ENCODE peak calls at places on chromosomes 7 and 10, in ten cellular contexts. Y is esophagus squamous epithelium, C is IMR-90, J is A549, M is tibial nerve, I is prostate gland, P is uterus, E is Peyer's patch, F is adrenal gland, D is body of pancreas. L is an unnamed sample.

GRCh38 chr10:122267849-122268737 is 3.0 kb upstream of the BTBD16 start:
- DNase-seq in Y (no peak), C (peak; percentile 25), J (peak; percentile 76), M (no peak), I (no peak), P (peak; percentile 33), E (peak; percentile 73), F (peak; percentile 67), D (peak; percentile 52), L (peak; percentile 50)

GRCh38 chr7:98520356-98520932 is 96.6 kb upstream of the NPTX2 start:
- DNase-seq in Y (no peak), C (no peak), J (peak; percentile 41), M (no peak), I (no peak), P (no peak), E (no peak), F (no peak), D (no peak), L (no peak)

GRCh38 chr7:101820703-101821102 is 3.3 kb downstream of the CUX1 start:
- DNase-seq in Y (no peak), C (no peak), J (no peak), M (no peak), I (no peak), P (no peak), E (no peak), F (no peak), D (no peak), L (no peak)

GRCh38 chr7:103094102-103094501 is 19.2 kb downstream of the ARMC10 start:
- DNase-seq in Y (no peak), C (no peak), J (no peak), M (no peak), I (no peak), P (no peak), E (no peak), F (no peak), D (no peak), L (no peak)

GRCh38 chr7:151311294-151311864 is 30.2 kb upstream of the NUB1 start:
- DNase-seq in Y (no peak), C (no peak), J (no peak), M (no peak), I (no peak), P (no peak), E (no peak), F (no peak), D (no peak), L (no peak)

GRCh38 chr7:30226593-30227268 is 57.7 kb upstream of the ZNRF2 start:
- DNase-seq in Y (no peak), C (no peak), J (peak; percentile 58), M (no peak), I (no peak), P (no peak), E (peak; percentile 66), F (no peak), D (peak; percentile 79), L (no peak)

GRCh38 chr7:7803597-7804229 is 85.3 kb upstream of the RPA3 start:
- DNase-seq in Y (no peak), C (no peak), J (no peak), M (no peak), I (no peak), P (no peak), E (no peak), F (no peak), D (no peak), L (no peak)

GRCh38 chr10:114188001-114188400 is 8.8 kb downstream of the TDRD1 start:
- DNase-seq in Y (no peak), C (no peak), J (no peak), M (no peak), I (no peak), P (no peak), E (no peak), F (no peak), D (no peak), L (no peak)

GRCh38 chr10:32940321-32941264 is 17.4 kb downstream of the ITGB1 start:
- DNase-seq in Y (no peak), C (no peak), J (no peak), M (no peak), I (no peak), P (no peak), E (no peak), F (no peak), D (no peak), L (no peak)

GRCh38 chr10:32939296-32940111 is 18.5 kb downstream of the ITGB1 start:
- DNase-seq in Y (no peak), C (no peak), J (no peak), M (no peak), I (no peak), P (no peak), E (no peak), F (no peak), D (no peak), L (no peak)

GRCh38 chr10:32941357-32941756 is 16.7 kb downstream of the ITGB1 start:
- DNase-seq in Y (no peak), C (no peak), J (no peak), M (no peak), I (no peak), P (no peak), E (no peak), F (no peak), D (no peak), L (no peak)

GRCh38 chr10:32938554-32939061 is 19.4 kb downstream of the ITGB1 start:
- DNase-seq in Y (no peak), C (no peak), J (no peak), M (no peak), I (no peak), P (no peak), E (no peak), F (peak; percentile 41), D (peak; percentile 31), L (peak; percentile 34)

DNA sequence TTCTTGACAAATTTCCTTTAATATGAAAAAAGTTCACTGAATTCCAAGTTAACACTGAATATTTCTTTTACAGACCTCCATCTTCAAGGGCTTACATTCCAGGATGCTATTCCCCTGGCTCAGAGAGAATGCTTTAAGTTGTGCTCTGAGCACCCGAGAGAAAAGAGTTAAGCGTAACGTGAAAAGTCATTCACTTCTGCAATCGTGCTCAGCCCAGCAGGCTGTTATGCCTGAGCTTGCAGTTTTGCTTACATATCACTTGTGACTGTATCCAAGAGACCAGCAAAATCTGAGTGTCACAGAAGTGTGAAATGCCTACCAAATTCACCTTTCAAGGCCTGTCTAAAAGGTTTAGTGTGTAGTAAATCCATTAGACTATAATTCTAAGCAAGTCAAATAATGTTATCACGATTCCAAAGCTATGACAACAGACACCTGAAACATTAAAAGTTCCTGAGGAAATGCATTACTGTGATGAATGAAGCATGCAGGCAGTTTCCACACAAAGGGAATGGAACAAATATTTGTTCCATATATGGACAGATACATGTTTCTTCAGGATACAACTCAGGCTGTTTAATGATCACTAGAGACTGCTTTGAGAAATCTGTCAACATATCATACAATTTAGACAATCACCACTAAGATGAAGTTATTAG is 20.1 kb downstream of the ITGB1 start:
- DNase-seq in Y (no peak), C (peak; percentile 64), J (no peak), M (no peak), I (no peak), P (no peak), E (no peak), F (no peak), D (no peak), L (no peak)
- H3K4me1 ChIP-seq in Y (peaks cover 72% of the 10 kb centered on the region), C (peaks cover 30% of the 10 kb centered on the region), J (peaks cover 100% of the 10 kb centered on the region), M (peaks cover 37% of the 10 kb centered on the region), I (peaks cover 13% of the 10 kb centered on the region), P (peaks cover 16% of the 10 kb centered on the region), E (peaks cover 14% of the 10 kb centered on the region), F (peaks cover 39% of the 10 kb centered on the region), D (peaks cover 55% of the 10 kb centered on the region), L (peaks cover 80% of the 10 kb centered on the region)

DNA sequence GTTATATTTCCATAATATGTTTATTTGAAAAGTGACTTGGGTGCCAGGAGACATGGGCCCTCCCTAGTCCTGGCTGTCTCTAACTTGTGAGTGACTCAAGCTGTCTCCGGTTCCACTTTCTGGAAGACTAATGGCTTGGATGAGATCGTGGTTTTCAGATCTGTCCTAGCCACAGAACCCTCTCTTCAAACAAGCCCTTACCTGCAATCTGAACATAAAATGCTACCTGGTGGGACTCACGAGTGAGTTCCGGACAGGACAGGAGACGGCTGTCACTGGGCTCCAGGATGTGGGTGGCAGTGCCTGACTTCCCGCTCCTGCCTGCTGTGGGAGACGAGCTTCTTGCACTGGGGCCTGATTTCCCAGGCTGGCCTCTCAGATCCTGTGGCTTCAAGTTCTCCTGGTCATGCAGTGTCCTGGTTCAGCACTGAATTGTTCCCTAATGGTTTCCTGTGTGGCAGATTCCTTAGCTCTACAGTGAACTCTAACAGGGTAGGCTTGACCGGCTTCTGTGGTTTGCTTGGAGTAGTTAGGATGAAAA is 26.0 kb upstream of the PFKFB3 start:
- DNase-seq in Y (no peak), C (peak; percentile 42), J (no peak), M (no peak), I (no peak), P (no peak), E (no peak), F (no peak), D (no peak), L (no peak)
- TF ChIP-seq POLR2A in Y (no peak), C (no peak), J (no peak), M (no peak), I (no peak), P (no peak), E (no peak), F (no peak), D (no peak), L (no peak)

GRCh38 chr7:28083998-28084985 is 96.3 kb downstream of the JAZF1 start:
- DNase-seq in Y (no peak), C (no peak), J (no peak), M (no peak), I (no peak), P (no peak), E (no peak), F (no peak), D (no peak), L (no peak)

GRCh38 chr7:28089120-28089714 is 91.4 kb downstream of the JAZF1 start:
- DNase-seq in Y (no peak), C (no peak), J (no peak), M (no peak), I (no peak), P (no peak), E (no peak), F (no peak), D (no peak), L (no peak)

GRCh38 chr7:28088032-28088431 is 92.6 kb downstream of the JAZF1 start:
- DNase-seq in Y (no peak), C (no peak), J (no peak), M (no peak), I (no peak), P (no peak), E (no peak), F (no peak), D (no peak), L (no peak)

GRCh38 chr7:28083159-28083997 is 97.2 kb downstream of the JAZF1 start:
- DNase-seq in Y (no peak), C (peak; percentile 43), J (no peak), M (peak; percentile 68), I (peak; percentile 55), P (no peak), E (no peak), F (peak; percentile 79), D (no peak), L (no peak)

GRCh38 chr7:28086198-28086597 is 94.4 kb downstream of the JAZF1 start:
- DNase-seq in Y (no peak), C (no peak), J (no peak), M (no peak), I (no peak), P (no peak), E (no peak), F (no peak), D (no peak), L (no peak)
- H3K4me1 ChIP-seq in Y (peaks cover 10% of the 10 kb centered on the region), C (peaks cover 3% of the 10 kb centered on the region), J (peaks cover 18% of the 10 kb centered on the region), M (no peaks in the 10 kb centered on the region), I (peaks cover 4% of the 10 kb centered on the region), P (peaks cover 1% of the 10 kb centered on the region), E (no peaks in the 10 kb centered on the region), F (peaks cover 14% of the 10 kb centered on the region), D (no peaks in the 10 kb centered on the region), L (peaks cover under 1% of the 10 kb centered on the region)

GRCh38 chr7:5424689-5425506 is 1.3 kb upstream of the TNRC18 start:
- DNase-seq in Y (no peak), C (peak; percentile 33), J (no peak), M (peak; percentile 58), I (peak; percentile 32), P (peak; percentile 67), E (peak; percentile 74), F (peak; percentile 58), D (peak; percentile 51), L (peak; percentile 82)

GRCh38 chr7:5423844-5424688 is 432 bp upstream of the TNRC18 start:
- DNase-seq in Y (peak; percentile 69), C (peak; percentile 99), J (peak; percentile 80), M (peak; percentile 96), I (peak; percentile 98), P (peak; percentile 98), E (peak; percentile 93), F (peak; percentile 98), D (peak; percentile 96), L (peak; percentile 97)

GRCh38 chr7:5422324-5423271 is 1.0 kb downstream of the TNRC18 start:
- DNase-seq in Y (no peak), C (peak; percentile 24), J (peak; percentile 41), M (no peak), I (peak; percentile 19), P (peak; percentile 28), E (no peak), F (no peak), D (no peak), L (peak; percentile 38)

GRCh38 chr7:5421626-5422323 is 1.9 kb downstream of the TNRC18 start:
- DNase-seq in Y (no peak), C (peak; percentile 82), J (peak; percentile 24), M (peak; percentile 68), I (peak; percentile 65), P (peak; percentile 67), E (peak; percentile 77), F (peak; percentile 62), D (peak; percentile 58), L (no peak)

GRCh38 chr7:5423272-5423843 is at the start of gene TNRC18:
- DNase-seq in Y (no peak), C (no peak), J (peak; percentile 38), M (peak; percentile 19), I (peak; percentile 21), P (peak; percentile 58), E (peak; percentile 50), F (peak; percentile 64), D (peak; percentile 48), L (peak; percentile 82)
- TF ChIP-seq POLR2A in Y (no peak), C (no peak), J (no peak), M (peak; percentile 74), I (peak; percentile 59), P (peak; percentile 80), E (no peak), F (no peak), D (peak; percentile 60), L (no peak)

L was measured in heart left ventricle.